ENCODE peak calls at places on chromosomes 5 and 9, in six cellular contexts. One of them, this sample, is unnamed.

GRCh38 chr9:761793-762190 is 79.7 kb upstream of the DMRT1 start:
- DNase-seq in cardiac fibroblast: no peak
- DNase-seq in BJ: no peak
- DNase-seq in MM.1S: no peak
- DNase-seq in activated effector memory CD4-positive, alpha-beta T cell treated with anti-CD3 and anti-CD28 coated beads, Interleukin-2, amount 50 U/mL, for 16 hours: no peak
- DNase-seq in HCT116: no peak
- DNase-seq in this sample: no peak

GRCh38 chr5:88722546-88722945 is 160.4 kb downstream of the MEF2C start:
- DNase-seq in cardiac fibroblast: no peak
- DNase-seq in BJ: no peak
- DNase-seq in MM.1S: no peak
- DNase-seq in activated effector memory CD4-positive, alpha-beta T cell treated with anti-CD3 and anti-CD28 coated beads, Interleukin-2, amount 50 U/mL, for 16 hours: no peak
- DNase-seq in HCT116: no peak
- DNase-seq in this sample: no peak

GRCh38 chr9:72365525-72366256 is 683 bp upstream of the ZFAND5 start:
- DNase-seq in cardiac fibroblast: peak
- DNase-seq in BJ: no peak
- DNase-seq in MM.1S: peak
- DNase-seq in activated effector memory CD4-positive, alpha-beta T cell treated with anti-CD3 and anti-CD28 coated beads, Interleukin-2, amount 50 U/mL, for 16 hours: peak
- DNase-seq in HCT116: no peak
- DNase-seq in this sample: peak

GRCh38 chr5:96582343-96582742 is 79.8 kb upstream of the CAST start:
- DNase-seq in cardiac fibroblast: no peak
- DNase-seq in BJ: no peak
- DNase-seq in MM.1S: no peak
- DNase-seq in activated effector memory CD4-positive, alpha-beta T cell treated with anti-CD3 and anti-CD28 coated beads, Interleukin-2, amount 50 U/mL, for 16 hours: no peak
- DNase-seq in HCT116: no peak
- DNase-seq in this sample: no peak

GRCh38 chr9:85483214-85483613 is 258.5 kb downstream of the AGTPBP1 start:
- DNase-seq in cardiac fibroblast: no peak
- DNase-seq in BJ: no peak
- DNase-seq in MM.1S: peak
- DNase-seq in activated effector memory CD4-positive, alpha-beta T cell treated with anti-CD3 and anti-CD28 coated beads, Interleukin-2, amount 50 U/mL, for 16 hours: no peak
- DNase-seq in HCT116: peak
- DNase-seq in this sample: no peak

GRCh38 chr5:88674262-88675158 is 208.5 kb downstream of the MEF2C start:
- DNase-seq in cardiac fibroblast: no peak
- DNase-seq in BJ: no peak
- DNase-seq in MM.1S: peak
- DNase-seq in activated effector memory CD4-positive, alpha-beta T cell treated with anti-CD3 and anti-CD28 coated beads, Interleukin-2, amount 50 U/mL, for 16 hours: peak
- DNase-seq in HCT116: no peak
- DNase-seq in this sample: peak

GRCh38 chr5:40428129-40428528 is 251.6 kb upstream of the PTGER4 start:
- DNase-seq in cardiac fibroblast: peak
- DNase-seq in BJ: no peak
- DNase-seq in MM.1S: no peak
- DNase-seq in activated effector memory CD4-positive, alpha-beta T cell treated with anti-CD3 and anti-CD28 coated beads, Interleukin-2, amount 50 U/mL, for 16 hours: no peak
- DNase-seq in HCT116: no peak
- DNase-seq in this sample: no peak

GRCh38 chr5:125679522-125679921 is 743.7 kb upstream of the GRAMD2B start:
- DNase-seq in cardiac fibroblast: no peak
- DNase-seq in BJ: no peak
- DNase-seq in MM.1S: no peak
- DNase-seq in activated effector memory CD4-positive, alpha-beta T cell treated with anti-CD3 and anti-CD28 coated beads, Interleukin-2, amount 50 U/mL, for 16 hours: no peak
- DNase-seq in HCT116: no peak
- DNase-seq in this sample: no peak

GRCh38 chr9:93223241-93224180 is 39.6 kb downstream of the WNK2 start:
- DNase-seq in cardiac fibroblast: peak
- DNase-seq in BJ: peak
- DNase-seq in MM.1S: no peak
- DNase-seq in activated effector memory CD4-positive, alpha-beta T cell treated with anti-CD3 and anti-CD28 coated beads, Interleukin-2, amount 50 U/mL, for 16 hours: no peak
- DNase-seq in HCT116: peak
- DNase-seq in this sample: no peak

GRCh38 chr9:75672478-75672877 is 218.0 kb upstream of the PCSK5 start:
- DNase-seq in cardiac fibroblast: no peak
- DNase-seq in BJ: no peak
- DNase-seq in MM.1S: peak
- DNase-seq in activated effector memory CD4-positive, alpha-beta T cell treated with anti-CD3 and anti-CD28 coated beads, Interleukin-2, amount 50 U/mL, for 16 hours: no peak
- DNase-seq in HCT116: no peak
- DNase-seq in this sample: no peak

GRCh38 chr9:89494199-89494598 is 3.7 kb downstream of the SEMA4D start:
- DNase-seq in cardiac fibroblast: no peak
- DNase-seq in BJ: no peak
- DNase-seq in MM.1S: no peak
- DNase-seq in activated effector memory CD4-positive, alpha-beta T cell treated with anti-CD3 and anti-CD28 coated beads, Interleukin-2, amount 50 U/mL, for 16 hours: peak
- DNase-seq in HCT116: no peak
- DNase-seq in this sample: no peak

GRCh38 chr5:171681667-171682066 is 104.0 kb upstream of the SMIM23 start:
- DNase-seq in cardiac fibroblast: no peak
- DNase-seq in BJ: no peak
- DNase-seq in MM.1S: no peak
- DNase-seq in activated effector memory CD4-positive, alpha-beta T cell treated with anti-CD3 and anti-CD28 coated beads, Interleukin-2, amount 50 U/mL, for 16 hours: no peak
- DNase-seq in HCT116: no peak
- DNase-seq in this sample: no peak

GRCh38 chr5:9715891-9716335 is 85.8 kb upstream of the TAS2R1 start:
- DNase-seq in cardiac fibroblast: peak
- DNase-seq in BJ: no peak
- DNase-seq in MM.1S: no peak
- DNase-seq in activated effector memory CD4-positive, alpha-beta T cell treated with anti-CD3 and anti-CD28 coated beads, Interleukin-2, amount 50 U/mL, for 16 hours: no peak
- DNase-seq in HCT116: no peak
- DNase-seq in this sample: no peak

GRCh38 chr9:5582835-5583195 is 46.1 kb upstream of the RIC1 start:
- DNase-seq in cardiac fibroblast: peak
- DNase-seq in BJ: no peak
- DNase-seq in MM.1S: no peak
- DNase-seq in activated effector memory CD4-positive, alpha-beta T cell treated with anti-CD3 and anti-CD28 coated beads, Interleukin-2, amount 50 U/mL, for 16 hours: peak
- DNase-seq in HCT116: no peak
- DNase-seq in this sample: no peak

GRCh38 chr5:53069626-53070025 is 39.9 kb downstream of the MOCS2 start:
- DNase-seq in cardiac fibroblast: peak
- DNase-seq in BJ: peak
- DNase-seq in MM.1S: no peak
- DNase-seq in activated effector memory CD4-positive, alpha-beta T cell treated with anti-CD3 and anti-CD28 coated beads, Interleukin-2, amount 50 U/mL, for 16 hours: peak
- DNase-seq in HCT116: no peak
- DNase-seq in this sample: no peak

GRCh38 chr9:88773627-88774244 is 217.5 kb upstream of the S1PR3 start:
- DNase-seq in cardiac fibroblast: peak
- DNase-seq in BJ: no peak
- DNase-seq in MM.1S: no peak
- DNase-seq in activated effector memory CD4-positive, alpha-beta T cell treated with anti-CD3 and anti-CD28 coated beads, Interleukin-2, amount 50 U/mL, for 16 hours: no peak
- DNase-seq in HCT116: no peak
- DNase-seq in this sample: no peak

GRCh38 chr5:172107606-172108005 is 80.4 kb downstream of the STK10 start:
- DNase-seq in cardiac fibroblast: peak
- DNase-seq in BJ: peak
- DNase-seq in MM.1S: no peak
- DNase-seq in activated effector memory CD4-positive, alpha-beta T cell treated with anti-CD3 and anti-CD28 coated beads, Interleukin-2, amount 50 U/mL, for 16 hours: no peak
- DNase-seq in HCT116: no peak
- DNase-seq in this sample: no peak

GRCh38 chr9:17319822-17320221 is 185.0 kb downstream of the CNTLN start:
- DNase-seq in cardiac fibroblast: no peak
- DNase-seq in BJ: no peak
- DNase-seq in MM.1S: no peak
- DNase-seq in activated effector memory CD4-positive, alpha-beta T cell treated with anti-CD3 and anti-CD28 coated beads, Interleukin-2, amount 50 U/mL, for 16 hours: no peak
- DNase-seq in HCT116: no peak
- DNase-seq in this sample: no peak

GRCh38 chr5:74394543-74394923 is 246.0 kb downstream of the ENC1 start:
- DNase-seq in cardiac fibroblast: no peak
- DNase-seq in BJ: no peak
- DNase-seq in MM.1S: peak
- DNase-seq in activated effector memory CD4-positive, alpha-beta T cell treated with anti-CD3 and anti-CD28 coated beads, Interleukin-2, amount 50 U/mL, for 16 hours: no peak
- DNase-seq in HCT116: no peak
- DNase-seq in this sample: no peak

GRCh38 chr9:124468061-124468740 is 17.9 kb downstream of the ADGRD2 start:
- DNase-seq in cardiac fibroblast: no peak
- DNase-seq in BJ: no peak
- DNase-seq in MM.1S: no peak
- DNase-seq in activated effector memory CD4-positive, alpha-beta T cell treated with anti-CD3 and anti-CD28 coated beads, Interleukin-2, amount 50 U/mL, for 16 hours: no peak
- DNase-seq in HCT116: no peak
- DNase-seq in this sample: peak

GRCh38 chr5:149873896-149874295 is 70.7 kb downstream of the PDE6A start:
- DNase-seq in cardiac fibroblast: peak
- DNase-seq in BJ: no peak
- DNase-seq in MM.1S: no peak
- DNase-seq in activated effector memory CD4-positive, alpha-beta T cell treated with anti-CD3 and anti-CD28 coated beads, Interleukin-2, amount 50 U/mL, for 16 hours: no peak
- DNase-seq in HCT116: no peak
- DNase-seq in this sample: no peak

GRCh38 chr5:96823900-96824351 is 16.2 kb upstream of the ERAP1 start:
- DNase-seq in cardiac fibroblast: peak
- DNase-seq in BJ: peak
- DNase-seq in MM.1S: no peak
- DNase-seq in activated effector memory CD4-positive, alpha-beta T cell treated with anti-CD3 and anti-CD28 coated beads, Interleukin-2, amount 50 U/mL, for 16 hours: no peak
- DNase-seq in HCT116: no peak
- DNase-seq in this sample: no peak

This sample was measured in upper lobe of right lung.